ENCODE peak calls at places on chromosomes 1 and 21, in five cellular contexts. F, K, D, M and P are unnamed samples.

GRCh38 chr1:43172532-43172972 is 422 bp downstream of the CFAP57 start:
- DNase-seq in K (peak; percentile 92), F (no peak), M (peak; percentile 94), D (peak; percentile 84), P (peak; percentile 75)

GRCh38 chr1:164602142-164602429 is 43.1 kb downstream of the PBX1 start:
- DNase-seq in D (no peak), F (no peak), M (peak; percentile 96), K (no peak), P (peak; percentile 96)

GRCh38 chr21:35026617-35027557 is 22.2 kb downstream of the RUNX1 start:
- DNase-seq in K (no peak), D (peak; percentile 31), F (no peak), M (peak; percentile 3), P (no peak)

GRCh38 chr1:17874665-17875064 is 119.5 kb downstream of the ACTL8 start:
- DNase-seq in M (no peak), F (no peak), D (no peak), K (no peak), P (no peak)

GRCh38 chr1:55213029-55213884 is 1.9 kb downstream of the USP24 start:
- DNase-seq in D (no peak), M (no peak), F (no peak), K (peak; percentile 58), P (no peak)

GRCh38 chr21:38988211-38989096 is 182.7 kb downstream of the ETS2 start:
- DNase-seq in D (no peak), M (peak; percentile 48), F (no peak), K (no peak), P (peak; percentile 81)

GRCh38 chr1:52707927-52708655 is 9.9 kb upstream of the COA7 start:
- DNase-seq in F (no peak), K (no peak), M (no peak), D (peak; percentile 62), P (no peak)

GRCh38 chr1:230867903-230868735 is at the start of gene C1orf198:
- DNase-seq in K (peak; percentile 59), D (peak; percentile 56), M (peak; percentile 86), F (no peak), P (peak; percentile 51)

GRCh38 chr1:7149080-7149838 is 364.0 kb downstream of the CAMTA1 start:
- DNase-seq in D (no peak), K (peak; percentile 50), F (no peak), M (peak; percentile 73), P (peak; percentile 36)

GRCh38 chr1:167501513-167502191 is 16.7 kb downstream of the CD247 start:
- DNase-seq in F (no peak), M (peak; percentile 20), K (no peak), D (no peak), P (no peak)

GRCh38 chr1:51675177-51675780 is 58.4 kb downstream of the OSBPL9 start:
- DNase-seq in F (no peak), D (no peak), M (peak; percentile 29), K (no peak), P (no peak)

GRCh38 chr1:64508521-64509096 is 38.7 kb downstream of the CACHD1 start:
- DNase-seq in F (no peak), K (no peak), M (no peak), D (no peak), P (no peak)

GRCh38 chr1:41372600-41372993 is 11.4 kb downstream of the FOXO6 start:
- DNase-seq in M (no peak), K (no peak), D (no peak), F (no peak), P (no peak)